ENCODE peak calls at places on chromosomes 16 and 17, in ten cellular contexts. T is NCI-H1436 treated with DMSO at 0.1 percent for 48 hours; K is SW480; R is NCI-H748 treated with DMSO at 0.1 percent for 48 hours; A is hypothalamus; F is GM06990; N is activated T-cell treated with anti-CD3 and anti-CD28 coated beads, Interleukin-2, amount 50 U/mL, for 72 hours; I is tibial nerve; X is HT1080; Q is IMR-90. C is an unnamed sample.

GRCh38 chr16:11446566-11447119 is 101.4 kb downstream of the RMI2 start:
- DNase-seq in T (no peak), K (no peak), R (no peak), A (no peak), F (no peak), N (no peak), I (no peak), X (no peak), Q (no peak), C (no peak)

GRCh38 chr16:1078579-1079021 is 6.1 kb downstream of the SSTR5 start:
- DNase-seq in T (no peak), K (peak; percentile 84), R (peak; percentile 36), A (no peak), F (no peak), N (no peak), I (no peak), X (peak; percentile 13), Q (peak; percentile 54), C (no peak)

GRCh38 chr17:948284-948852 is 31.2 kb downstream of the NXN start:
- DNase-seq in T (no peak), K (no peak), R (no peak), A (no peak), F (no peak), N (no peak), I (no peak), X (no peak), Q (no peak), C (no peak)

GRCh38 chr16:69141014-69141413 is 8.6 kb downstream of the UTP4 start:
- DNase-seq in T (no peak), K (no peak), R (no peak), A (no peak), F (no peak), N (no peak), I (no peak), X (no peak), Q (no peak), C (no peak)

GRCh38 chr16:14502932-14503741 is 126.9 kb downstream of the PARN start:
- DNase-seq in T (no peak), K (no peak), R (no peak), A (no peak), F (peak; percentile 50), N (no peak), I (no peak), X (peak; percentile 78), Q (peak; percentile 76), C (no peak)

GRCh38 chr17:68089881-68090280 is 54.3 kb downstream of the KPNA2 start:
- DNase-seq in T (no peak), K (peak; percentile 91), R (no peak), A (peak; percentile 1), F (no peak), N (peak; percentile 48), I (peak; percentile 23), X (peak; percentile 41), Q (peak; percentile 24), C (peak; percentile 72)

GRCh38 chr17:19660219-19660870 is 11.8 kb downstream of the ALDH3A2 start:
- DNase-seq in T (no peak), K (no peak), R (no peak), A (no peak), F (no peak), N (no peak), I (no peak), X (no peak), Q (no peak), C (no peak)

GRCh38 chr16:76370344-76370743 is 93.1 kb downstream of the CNTNAP4 start:
- DNase-seq in T (no peak), K (no peak), R (no peak), A (no peak), F (no peak), N (no peak), I (no peak), X (no peak), Q (no peak), C (no peak)

GRCh38 chr17:15291674-15292361 is 26.7 kb upstream of the PMP22 start:
- DNase-seq in T (no peak), K (peak; percentile 15), R (no peak), A (no peak), F (no peak), N (no peak), I (no peak), X (peak; percentile 52), Q (peak; percentile 46), C (no peak)

GRCh38 chr17:19752216-19753048 is 4.3 kb upstream of the ALDH3A1 start:
- DNase-seq in T (no peak), K (no peak), R (no peak), A (peak; percentile 66), F (no peak), N (no peak), I (no peak), X (peak; percentile 7), Q (no peak), C (no peak)

GRCh38 chr17:38449364-38449763 is 21.1 kb downstream of the ARHGAP23 start:
- DNase-seq in T (no peak), K (peak; percentile 76), R (no peak), A (no peak), F (no peak), N (no peak), I (no peak), X (no peak), Q (no peak), C (no peak)

GRCh38 chr16:27483624-27484023 is 66.1 kb downstream of the GTF3C1 start:
- DNase-seq in T (no peak), K (no peak), R (no peak), A (no peak), F (no peak), N (no peak), I (no peak), X (no peak), Q (no peak), C (no peak)

GRCh38 chr17:76911299-76912007 is 43.2 kb downstream of the MGAT5B start:
- DNase-seq in T (no peak), K (no peak), R (no peak), A (no peak), F (no peak), N (no peak), I (no peak), X (no peak), Q (no peak), C (no peak)

GRCh38 chr16:86833136-86833535 is 254.8 kb downstream of the FOXL1 start:
- DNase-seq in T (no peak), K (no peak), R (no peak), A (no peak), F (no peak), N (no peak), I (no peak), X (no peak), Q (peak; percentile 15), C (no peak)

GRCh38 chr17:5537251-5537650 is 47.1 kb downstream of the NLRP1 start:
- DNase-seq in T (no peak), K (no peak), R (no peak), A (no peak), F (no peak), N (no peak), I (no peak), X (peak; percentile 21), Q (peak; percentile 36), C (no peak)

GRCh38 chr17:37391146-37391545 is 15.4 kb downstream of the C17orf78 start:
- DNase-seq in T (no peak), K (no peak), R (no peak), A (no peak), F (no peak), N (no peak), I (no peak), X (no peak), Q (peak; percentile 67), C (no peak)

GRCh38 chr17:50261051-50261915 is 13.0 kb upstream of the TMEM92 start:
- DNase-seq in T (no peak), K (no peak), R (no peak), A (no peak), F (no peak), N (no peak), I (no peak), X (no peak), Q (no peak), C (no peak)

GRCh38 chr16:47888142-47888541 is 267.7 kb downstream of the ABCC12 start:
- DNase-seq in T (no peak), K (no peak), R (no peak), A (no peak), F (no peak), N (no peak), I (no peak), X (peak; percentile 68), Q (peak; percentile 49), C (no peak)

GRCh38 chr17:34493903-34494302 is 85.5 kb upstream of the TMEM132E start:
- DNase-seq in T (no peak), K (no peak), R (no peak), A (no peak), F (no peak), N (no peak), I (no peak), X (no peak), Q (no peak), C (no peak)

GRCh38 chr17:9817086-9817485 is 4.8 kb downstream of the GSG1L2 start:
- DNase-seq in T (no peak), K (peak; percentile 54), R (no peak), A (peak; percentile 6), F (no peak), N (no peak), I (no peak), X (peak; percentile 57), Q (peak; percentile 23), C (no peak)

GRCh38 chr16:47142469-47143328 is 1.0 kb downstream of the NETO2 start:
- DNase-seq in T (no peak), K (peak; percentile 25), R (no peak), A (peak; percentile 66), F (peak; percentile 71), N (peak; percentile 28), I (no peak), X (peak; percentile 8), Q (peak; percentile 44), C (peak; percentile 23)

GRCh38 chr16:19127674-19128131 is 13.9 kb downstream of the ITPRIPL2 start:
- DNase-seq in T (no peak), K (no peak), R (no peak), A (no peak), F (peak; percentile 56), N (no peak), I (no peak), X (no peak), Q (no peak), C (no peak)

GRCh38 chr17:8413321-8413720 is 15.7 kb upstream of the RNF222 start:
- DNase-seq in T (no peak), K (no peak), R (no peak), A (no peak), F (no peak), N (no peak), I (no peak), X (no peak), Q (no peak), C (no peak)

GRCh38 chr16:83002351-83003334 is 375.9 kb downstream of the CDH13 start:
- DNase-seq in T (no peak), K (no peak), R (peak; percentile 42), A (no peak), F (no peak), N (no peak), I (no peak), X (peak; percentile 32), Q (peak; percentile 54), C (no peak)

GRCh38 chr17:31448467-31449077 is 57.1 kb downstream of the RAB11FIP4 start:
- DNase-seq in T (no peak), K (no peak), R (no peak), A (no peak), F (no peak), N (no peak), I (no peak), X (peak; percentile 13), Q (peak; percentile 62), C (no peak)

GRCh38 chr16:67560827-67561342 is 1.4 kb upstream of the CTCF start:
- DNase-seq in T (no peak), K (no peak), R (no peak), A (no peak), F (no peak), N (no peak), I (no peak), X (no peak), Q (no peak), C (no peak)

GRCh38 chr16:51852892-51853291 is 694.1 kb downstream of the TOX3 start:
- DNase-seq in T (no peak), K (no peak), R (no peak), A (no peak), F (no peak), N (no peak), I (no peak), X (no peak), Q (no peak), C (no peak)

GRCh38 chr16:1272453-1273198 is 16.8 kb downstream of the TPSD1 start:
- DNase-seq in T (no peak), K (no peak), R (no peak), A (no peak), F (no peak), N (no peak), I (no peak), X (no peak), Q (no peak), C (no peak)

C was measured in heart right ventricle.